ENCODE peak calls at places on chromosomes 1 and 21, in four cellular contexts. M is H9, A is OCI-LY7, W is PC-9. L is an unnamed sample. For H3K4me1, the result is how much of the 10 kb centered on the place peaks cover.

GRCh38 chr21:28431527-28432200 is 561.0 kb downstream of the LTN1 start:
- DNase-seq in M (no peak), A (no peak), W (no peak), L (no peak)

GRCh38 chr1:167499657-167500056 is 18.7 kb downstream of the CD247 start:
- DNase-seq in M (no peak), A (peak), W (no peak), L (peak)

GRCh38 chr1:215192306-215192705 is 109.8 kb downstream of the KCNK2 start:
- DNase-seq in M (no peak), A (no peak), W (no peak), L (no peak)

GRCh38 chr1:30033276-30034104 is 689.9 kb downstream of the MATN1 start:
- DNase-seq in M (no peak), A (no peak), W (no peak), L (peak)

GRCh38 chr1:32780005-32780404 is 37.2 kb downstream of the YARS1 start:
- DNase-seq in M (no peak), A (no peak), W (no peak), L (peak)

GRCh38 chr1:169099561-169099960 is 6.9 kb upstream of the ATP1B1 start:
- DNase-seq in M (no peak), A (no peak), W (no peak), L (no peak)

GRCh38 chr21:36134820-36135390 is at the start of gene CBR3:
- DNase-seq in M (no peak), A (no peak), W (peak), L (peak)

GRCh38 chr1:221781102-221781744 is 39.3 kb upstream of the DUSP10 start:
- DNase-seq in M (no peak), A (no peak), W (no peak), L (no peak)

GRCh38 chr1:114719424-114719787 is 2.8 kb upstream of the NRAS start:
- DNase-seq in M (no peak), A (no peak), W (peak), L (no peak)

GRCh38 chr1:161792740-161793139 is 26.6 kb downstream of the ATF6 start:
- DNase-seq in M (no peak), A (peak), W (peak), L (no peak)

GRCh38 chr1:58695206-58695605 is 4.7 kb downstream of the MYSM1 start:
- DNase-seq in M (no peak), A (no peak), W (no peak), L (no peak)

GRCh38 chr1:42934541-42935312 is 23.9 kb downstream of the SLC2A1 start:
- DNase-seq in M (peak), A (no peak), W (no peak), L (no peak)

GRCh38 chr1:6683434-6683833 is 18.2 kb downstream of the DNAJC11 start:
- DNase-seq in M (no peak), A (no peak), W (no peak), L (no peak)

GRCh38 chr1:24189528-24189927 is 2.4 kb upstream of the IFNLR1 start:
- DNase-seq in M (no peak), A (peak), W (no peak), L (peak)

GRCh38 chr1:86499987-86500593 is 31.4 kb downstream of the CLCA1 start:
- DNase-seq in M (no peak), A (peak), W (peak), L (no peak)

GRCh38 chr1:234585333-234586055 is 24.5 kb downstream of the IRF2BP2 start:
- DNase-seq in M (no peak), A (no peak), W (no peak), L (no peak)

GRCh38 chr1:43308635-43309580 is 8.1 kb downstream of the TIE1 start:
- DNase-seq in M (no peak), A (no peak), W (no peak), L (no peak)

GRCh38 chr1:1926886-1927660 is 8.0 kb upstream of the TMEM52 start:
- DNase-seq in M (no peak), A (no peak), W (no peak), L (no peak)

GRCh38 chr1:14173598-14173997 is 424.9 kb upstream of the KAZN start:
- DNase-seq in M (no peak), A (no peak), W (no peak), L (no peak)

GRCh38 chr21:40054403-40054802 is 187.2 kb downstream of the PCP4 start:
- DNase-seq in M (no peak), A (no peak), W (no peak), L (no peak)

GRCh38 chr21:42233067-42233981 is 14.4 kb downstream of the ABCG1 start:
- DNase-seq in M (peak), A (peak), W (peak), L (peak)

GRCh38 chr1:110223127-110223526 is 13.0 kb downstream of the KCNC4 start:
- DNase-seq in M (no peak), A (no peak), W (no peak), L (no peak)

GRCh38 chr1:110221119-110221518 is 11.0 kb downstream of the KCNC4 start:
- DNase-seq in M (no peak), A (no peak), W (no peak), L (no peak)

GRCh38 chr1:110218739-110219138 is 8.6 kb downstream of the KCNC4 start:
- DNase-seq in M (no peak), A (no peak), W (no peak), L (no peak)

GRCh38 chr1:110218137-110218536 is 8.0 kb downstream of the KCNC4 start:
- DNase-seq in M (no peak), A (no peak), W (no peak), L (no peak)

GRCh38 chr1:110220324-110220723 is 10.2 kb downstream of the KCNC4 start:
- DNase-seq in M (no peak), A (no peak), W (no peak), L (no peak)
- H3K4me1 ChIP-seq in M (under half), A (under half), W (under half), L (under half)

GRCh38 chr21:45768741-45769049 is 125.2 kb downstream of the PCBP3 start:
- DNase-seq in M (no peak), A (no peak), W (no peak), L (no peak)
- TF ChIP-seq CTCF in M (peak), A (peak), W (no peak), L (no peak)

GRCh38 chr1:95179205-95180001 is 54.6 kb upstream of the RWDD3 start:
- DNase-seq in M (no peak), A (no peak), W (no peak), L (no peak)

GRCh38 chr1:95171270-95172245 is 54.4 kb downstream of the TLCD4 start:
- DNase-seq in M (no peak), A (no peak), W (no peak), L (no peak)

GRCh38 chr1:95176859-95177258 is 57.2 kb upstream of the RWDD3 start:
- DNase-seq in M (no peak), A (peak), W (no peak), L (no peak)
- H3K27ac ChIP-seq in M (no peak), A (no peak), W (no peak), L (peak)

GRCh38 chr1:151547900-151548230 is 7.8 kb downstream of the TUFT1 start:
- DNase-seq in M (no peak), A (no peak), W (no peak), L (no peak)
- H3K4me1 ChIP-seq in M (under half), A (under half), W (half or more), L (under half)

DNA sequence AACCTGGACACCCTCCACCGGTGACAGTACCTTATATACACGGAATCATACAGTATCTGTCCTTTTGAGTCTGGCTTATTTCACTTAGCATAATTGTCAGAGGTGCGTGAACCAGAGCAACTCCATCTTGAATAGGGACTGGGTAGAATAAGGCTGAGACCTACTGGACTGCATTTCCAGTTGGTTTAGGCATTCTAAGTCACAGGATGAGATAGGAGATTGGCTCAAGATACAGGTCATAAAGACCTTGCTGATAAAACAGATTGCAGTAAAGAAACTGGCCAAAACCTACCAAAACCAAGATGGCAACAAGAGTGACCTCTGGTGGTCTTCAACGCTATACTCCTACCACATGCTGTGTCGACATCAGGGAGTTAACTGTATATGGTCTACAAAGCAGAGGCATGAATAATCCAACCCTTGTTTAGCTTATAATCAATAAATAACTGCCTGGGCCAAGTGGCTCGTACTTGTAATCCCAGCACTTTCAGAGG is 1.4 kb upstream of the FDPS start:
- DNase-seq in M (peak), A (peak), W (no peak), L (no peak)
- TF ChIP-seq CTCF in M (peak), A (peak), W (no peak), L (peak)

L was measured in Peyer's patch.